ENCODE peak calls at places on chromosomes 12 and 14, in nine cellular contexts. L is AG04450, U is colonic mucosa, I is PC-9, D is MM.1S, O is stomach, J is ovary, X is transverse colon, T is hepatocyte. H is an unnamed sample.

GRCh38 chr14:101520621-101521305 is 40.5 kb upstream of the DIO3 start:
- DNase-seq in L (no peak), U (no peak), I (no peak), D (no peak), O (no peak), J (peak; percentile 78), X (no peak), T (no peak), H (no peak)

GRCh38 chr12:25957898-25958253 is 606 bp upstream of the RASSF8 start:
- DNase-seq in L (peak; percentile 16), U (no peak), I (no peak), D (peak; percentile 15), O (no peak), J (peak; percentile 21), X (no peak), T (no peak), H (no peak)

GRCh38 chr14:60931206-60931605 is 49.7 kb downstream of the TRMT5 start:
- DNase-seq in L (no peak), U (no peak), I (no peak), D (no peak), O (no peak), J (no peak), X (no peak), T (no peak), H (no peak)

GRCh38 chr14:50853891-50854290 is 18.0 kb upstream of the ABHD12B start:
- DNase-seq in L (no peak), U (no peak), I (no peak), D (no peak), O (no peak), J (no peak), X (no peak), T (no peak), H (no peak)

GRCh38 chr12:42380733-42381132 is 54.8 kb downstream of the PPHLN1 start:
- DNase-seq in L (no peak), U (no peak), I (no peak), D (no peak), O (no peak), J (no peak), X (no peak), T (no peak), H (no peak)

GRCh38 chr12:89960011-89960507 is 251.4 kb upstream of the ATP2B1 start:
- DNase-seq in L (no peak), U (peak; percentile 36), I (no peak), D (no peak), O (no peak), J (no peak), X (no peak), T (peak; percentile 7), H (no peak)

GRCh38 chr12:116916714-116917114 is 6.0 kb downstream of the FBXW8 start:
- DNase-seq in L (peak; percentile 65), U (peak; percentile 32), I (peak; percentile 62), D (peak; percentile 66), O (peak; percentile 37), J (no peak), X (peak; percentile 9), T (peak; percentile 81), H (no peak)

GRCh38 chr12:112901271-112901670 is 5.5 kb upstream of the OAS1 start:
- DNase-seq in L (no peak), U (peak; percentile 80), I (no peak), D (no peak), O (peak; percentile 49), J (no peak), X (peak; percentile 79), T (no peak), H (no peak)

GRCh38 chr14:23538785-23539184 is 12.8 kb downstream of the ZFHX2 start:
- DNase-seq in L (no peak), U (no peak), I (no peak), D (no peak), O (no peak), J (no peak), X (no peak), T (no peak), H (no peak)

GRCh38 chr12:69026341-69026740 is 93.4 kb upstream of the CPM start:
- DNase-seq in L (no peak), U (no peak), I (no peak), D (no peak), O (no peak), J (no peak), X (no peak), T (no peak), H (peak; percentile 66)

DNA sequence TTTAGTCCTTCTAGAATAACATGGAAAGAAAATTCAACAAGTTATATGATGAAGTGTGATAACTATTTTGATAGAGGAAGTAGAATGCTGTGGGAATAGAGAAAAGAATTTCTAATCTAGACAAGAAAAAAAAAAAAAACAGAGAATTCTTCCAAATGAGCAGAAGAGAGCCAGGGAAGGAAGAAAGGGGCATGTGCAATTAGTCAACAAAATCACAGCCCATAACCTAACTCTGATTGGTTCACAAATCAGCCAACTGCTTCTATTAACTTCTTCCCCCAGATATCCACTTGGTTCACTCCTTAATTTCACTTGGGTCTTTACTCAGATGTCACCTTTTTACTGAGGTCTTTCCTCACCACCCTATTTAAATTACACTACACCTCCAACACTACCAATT is 69.5 kb downstream of the BTG1 start:
- DNase-seq in L (no peak), U (no peak), I (no peak), D (no peak), O (no peak), J (no peak), X (no peak), T (no peak), H (no peak)
- TF ChIP-seq CTCF in L (no peak), U (no peak), I (no peak), D (no peak), O (no peak), J (no peak), X (no peak), T (no peak), H (no peak)

DNA sequence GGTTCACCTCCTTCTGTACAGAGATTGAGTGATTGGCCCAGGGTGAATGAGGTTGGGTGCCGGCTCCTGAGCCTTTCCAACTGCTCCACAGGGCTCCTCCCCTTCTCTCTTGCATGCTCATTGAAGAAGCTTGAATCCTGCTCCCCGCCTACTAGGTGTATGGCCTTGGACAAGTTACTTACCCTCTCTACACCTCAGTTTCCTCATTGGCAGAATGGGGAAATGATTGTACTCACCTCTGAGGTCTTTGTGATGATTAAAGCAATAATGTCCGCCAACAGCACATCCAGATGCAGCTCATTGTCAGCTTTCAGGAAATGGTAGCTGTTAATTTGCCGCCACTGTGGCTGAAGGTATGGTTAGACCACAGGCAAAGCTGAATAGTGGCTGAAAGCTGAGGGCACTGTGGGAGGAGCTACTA is 174.1 kb downstream of the CRADD start:
- DNase-seq in L (no peak), U (peak; percentile 25), I (no peak), D (no peak), O (no peak), J (no peak), X (peak; percentile 26), T (no peak), H (no peak)
- H3K27ac ChIP-seq in L (no peak overlapping the region), U (peak overlapping the region; percentile 33), I (no peak overlapping the region), D (no peak overlapping the region), O (no peak overlapping the region), J (no peak overlapping the region), X (no peak overlapping the region), T (no peak overlapping the region), H (no peak overlapping the region)

DNA sequence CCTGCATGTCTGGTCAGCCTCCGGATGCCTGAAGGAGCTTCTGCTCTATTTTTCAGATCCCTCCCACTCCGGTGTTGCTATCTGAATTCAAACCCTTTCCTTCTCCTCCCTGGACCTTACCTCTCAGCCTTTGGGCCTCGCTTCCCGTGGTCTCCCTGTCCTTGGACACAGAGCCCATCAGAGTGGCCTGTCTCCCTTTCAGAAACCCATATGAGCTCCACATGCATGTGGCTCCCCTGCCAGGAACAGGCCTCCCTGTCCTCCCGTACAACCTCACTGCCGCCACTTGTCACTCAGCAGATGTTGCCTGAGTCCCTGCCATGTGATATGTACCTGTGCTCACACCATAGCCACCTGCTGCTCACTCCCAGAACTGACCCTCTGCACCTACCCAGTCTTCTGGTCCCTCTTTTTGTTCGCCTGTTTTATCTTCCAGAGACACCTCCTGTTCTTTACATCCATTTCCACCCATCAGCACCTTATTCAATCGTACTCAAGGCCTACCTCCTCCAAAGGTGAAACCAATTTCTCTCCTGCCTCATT is 182.5 kb downstream of the ZFP36L1 start:
- DNase-seq in L (no peak), U (no peak), I (no peak), D (no peak), O (no peak), J (no peak), X (no peak), T (no peak), H (no peak)
- TF ChIP-seq CTCF in L (no peak), U (no peak), I (no peak), D (no peak), O (no peak), J (no peak), X (no peak), T (no peak), H (no peak)

GRCh38 chr14:99535908-99536778 is 54.9 kb downstream of the CCNK start:
- DNase-seq in L (no peak), U (no peak), I (no peak), D (no peak), O (no peak), J (no peak), X (no peak), T (no peak), H (no peak)

GRCh38 chr14:99532310-99532709 is 51.1 kb downstream of the CCNK start:
- DNase-seq in L (no peak), U (no peak), I (no peak), D (no peak), O (no peak), J (no peak), X (no peak), T (no peak), H (no peak)

GRCh38 chr14:99534863-99535262 is 53.7 kb downstream of the CCNK start:
- DNase-seq in L (no peak), U (no peak), I (no peak), D (no peak), O (no peak), J (no peak), X (no peak), T (no peak), H (no peak)

GRCh38 chr14:99535448-99535847 is 54.2 kb downstream of the CCNK start:
- DNase-seq in L (no peak), U (no peak), I (no peak), D (no peak), O (no peak), J (no peak), X (no peak), T (no peak), H (no peak)

DNA sequence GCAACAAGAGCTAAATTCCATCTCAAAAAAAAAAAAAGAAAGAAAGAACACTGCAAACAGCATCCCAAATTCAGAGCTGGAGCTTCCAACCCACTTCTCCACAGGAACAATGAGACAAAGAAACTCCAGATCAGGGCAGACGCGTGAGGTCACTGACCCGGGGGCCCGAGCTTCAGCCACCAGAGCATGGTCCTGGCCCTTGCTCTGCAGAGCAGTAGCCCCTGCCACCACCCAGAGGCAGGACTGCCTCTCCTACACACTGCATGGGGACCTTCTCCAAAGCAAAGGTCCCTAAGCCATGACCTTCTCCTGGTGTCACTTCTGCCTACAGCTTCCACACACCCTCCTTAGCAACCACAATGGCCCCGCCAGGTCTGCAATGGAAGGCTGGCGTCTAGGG is 53.1 kb downstream of the CCNK start:
- DNase-seq in L (no peak), U (no peak), I (no peak), D (no peak), O (no peak), J (no peak), X (no peak), T (no peak), H (no peak)
- H3K27ac ChIP-seq in L (no peak overlapping the region), U (no peak overlapping the region), I (no peak overlapping the region), D (no peak overlapping the region), O (no peak overlapping the region), J (no peak overlapping the region), X (peak overlapping the region; percentile 54), T (no peak overlapping the region), H (peak overlapping the region; percentile 75)

H was measured in esophagus muscularis mucosa.